ENCODE peak calls at places on chromosomes 6 and 20, in four cellular contexts. J is suprapubic skin; C is astrocyte of the hippocampus; I is naive thymus-derived CD4-positive, alpha-beta T cell. L is an unnamed sample.

GRCh38 chr6:158040804-158041347 is 59.2 kb downstream of the SYNJ2 start:
- DNase-seq in C (no peak), I (no peak), J (peak; percentile 51), L (no peak)

GRCh38 chr20:18698735-18699380 is 111.0 kb downstream of the DTD1 start:
- DNase-seq in I (no peak), C (no peak), J (no peak), L (no peak)

GRCh38 chr6:53273356-53273755 is 75.4 kb downstream of the ELOVL5 start:
- DNase-seq in J (no peak), I (no peak), C (no peak), L (no peak)

GRCh38 chr6:120924214-120924613 is 410.1 kb downstream of the TBC1D32 start:
- DNase-seq in C (no peak), J (no peak), I (no peak), L (no peak)

GRCh38 chr20:37911838-37912273 is 8.9 kb downstream of the VSTM2L start:
- DNase-seq in I (no peak), J (no peak), C (peak; percentile 40), L (no peak)

GRCh38 chr6:34491091-34491430 is 25.2 kb downstream of the PACSIN1 start:
- DNase-seq in J (no peak), C (peak; percentile 47), I (no peak), L (no peak)

GRCh38 chr20:32070282-32070681 is 18.2 kb downstream of the HCK start:
- DNase-seq in I (no peak), C (no peak), J (no peak), L (no peak)

GRCh38 chr6:71197770-71198169 is 90.8 kb upstream of the OGFRL1 start:
- DNase-seq in J (no peak), C (peak; percentile 67), I (no peak), L (no peak)

GRCh38 chr6:170388113-170388512 is 81.6 kb downstream of the FAM120B start:
- DNase-seq in C (peak; percentile 67), I (no peak), J (no peak), L (no peak)

GRCh38 chr6:151303231-151303630 is 63.5 kb downstream of the AKAP12 start:
- DNase-seq in J (no peak), C (no peak), I (no peak), L (no peak)